ENCODE peak calls at places on chromosomes 4 and X, in five cellular contexts. One of them, this sample, is unnamed.

GRCh38 chr4:1714303-1715001 is 2.3 kb upstream of the SLBP start:
- DNase-seq in heart right ventricle: no peak
- DNase-seq in astrocyte: no peak
- DNase-seq in fibroblast of lung: no peak
- DNase-seq in H9: peak; percentile 67
- DNase-seq in this sample: no peak

GRCh38 chr4:162406637-162407370 is 243.0 kb upstream of the FSTL5 start:
- DNase-seq in heart right ventricle: no peak
- DNase-seq in astrocyte: no peak
- DNase-seq in fibroblast of lung: no peak
- DNase-seq in H9: no peak
- DNase-seq in this sample: no peak

GRCh38 chrX:68827848-68828562 is 816 bp upstream of the EFNB1 start:
- DNase-seq in heart right ventricle: peak; percentile 87
- DNase-seq in astrocyte: peak; percentile 38
- DNase-seq in fibroblast of lung: peak; percentile 83
- DNase-seq in H9: peak; percentile 82
- DNase-seq in this sample: peak; percentile 82

GRCh38 chrX:123184858-123185251 is 777 bp downstream of the GRIA3 start:
- DNase-seq in heart right ventricle: no peak
- DNase-seq in astrocyte: peak; percentile 12
- DNase-seq in fibroblast of lung: no peak
- DNase-seq in H9: peak; percentile 38
- DNase-seq in this sample: no peak

GRCh38 chr4:111066447-111066846 is 443.6 kb upstream of the PITX2 start:
- DNase-seq in heart right ventricle: no peak
- DNase-seq in astrocyte: peak; percentile 41
- DNase-seq in fibroblast of lung: no peak
- DNase-seq in H9: no peak
- DNase-seq in this sample: no peak

GRCh38 chrX:137051978-137052640 is 18.3 kb upstream of the GPR101 start:
- DNase-seq in heart right ventricle: peak; percentile 65
- DNase-seq in astrocyte: peak; percentile 4
- DNase-seq in fibroblast of lung: peak; percentile 35
- DNase-seq in H9: peak; percentile 75
- DNase-seq in this sample: peak; percentile 52

GRCh38 chr4:184235526-184235925 is 17.9 kb upstream of the ENPP6 start:
- DNase-seq in heart right ventricle: no peak
- DNase-seq in astrocyte: no peak
- DNase-seq in fibroblast of lung: no peak
- DNase-seq in H9: no peak
- DNase-seq in this sample: no peak

GRCh38 chr4:498328-498919 is 532 bp downstream of the ZNF721 start:
- DNase-seq in heart right ventricle: no peak
- DNase-seq in astrocyte: peak; percentile 6
- DNase-seq in fibroblast of lung: peak; percentile 3
- DNase-seq in H9: no peak
- DNase-seq in this sample: no peak

GRCh38 chrX:141176586-141177451 is at the start of gene LDOC1:
- DNase-seq in heart right ventricle: peak; percentile 79
- DNase-seq in astrocyte: peak; percentile 58
- DNase-seq in fibroblast of lung: peak; percentile 74
- DNase-seq in H9: peak; percentile 90
- DNase-seq in this sample: peak; percentile 69

GRCh38 chrX:104324871-104325585 is 70.3 kb upstream of the ESX1 start:
- DNase-seq in heart right ventricle: no peak
- DNase-seq in astrocyte: peak; percentile 40
- DNase-seq in fibroblast of lung: no peak
- DNase-seq in H9: no peak
- DNase-seq in this sample: no peak

GRCh38 chr4:107708225-107708624 is 11.8 kb downstream of the PAPSS1 start:
- DNase-seq in heart right ventricle: no peak
- DNase-seq in astrocyte: no peak
- DNase-seq in fibroblast of lung: no peak
- DNase-seq in H9: no peak
- DNase-seq in this sample: no peak

GRCh38 chrX:143571521-143571920 is 54.2 kb upstream of the SPANXN3 start:
- DNase-seq in heart right ventricle: no peak
- DNase-seq in astrocyte: no peak
- DNase-seq in fibroblast of lung: no peak
- DNase-seq in H9: no peak
- DNase-seq in this sample: no peak

GRCh38 chr4:184250795-184251679 is 33.4 kb upstream of the ENPP6 start:
- DNase-seq in heart right ventricle: no peak
- DNase-seq in astrocyte: peak; percentile 6
- DNase-seq in fibroblast of lung: peak; percentile 63
- DNase-seq in H9: no peak
- DNase-seq in this sample: no peak

GRCh38 chr4:57193996-57194675 is 84.0 kb upstream of the IGFBP7 start:
- DNase-seq in heart right ventricle: no peak
- DNase-seq in astrocyte: no peak
- DNase-seq in fibroblast of lung: no peak
- DNase-seq in H9: peak; percentile 67
- DNase-seq in this sample: no peak

GRCh38 chr4:82852751-82853053 is 38.3 kb downstream of the SEC31A start:
- DNase-seq in heart right ventricle: no peak
- DNase-seq in astrocyte: no peak
- DNase-seq in fibroblast of lung: no peak
- DNase-seq in H9: no peak
- DNase-seq in this sample: no peak

GRCh38 chrX:100625985-100626491 is 10.6 kb downstream of the TSPAN6 start:
- DNase-seq in heart right ventricle: no peak
- DNase-seq in astrocyte: peak; percentile 39
- DNase-seq in fibroblast of lung: no peak
- DNase-seq in H9: no peak
- DNase-seq in this sample: no peak

GRCh38 chr4:88335092-88335665 is 43.5 kb upstream of the HERC6 start:
- DNase-seq in heart right ventricle: peak; percentile 14
- DNase-seq in astrocyte: no peak
- DNase-seq in fibroblast of lung: peak; percentile 69
- DNase-seq in H9: peak; percentile 30
- DNase-seq in this sample: no peak

GRCh38 chr4:38306482-38307071 is 346.4 kb downstream of the PTTG2 start:
- DNase-seq in heart right ventricle: no peak
- DNase-seq in astrocyte: no peak
- DNase-seq in fibroblast of lung: no peak
- DNase-seq in H9: no peak
- DNase-seq in this sample: no peak

GRCh38 chr4:7879127-7879526 is 60.5 kb downstream of the AFAP1 start:
- DNase-seq in heart right ventricle: no peak
- DNase-seq in astrocyte: no peak
- DNase-seq in fibroblast of lung: no peak
- DNase-seq in H9: no peak
- DNase-seq in this sample: no peak

DNA sequence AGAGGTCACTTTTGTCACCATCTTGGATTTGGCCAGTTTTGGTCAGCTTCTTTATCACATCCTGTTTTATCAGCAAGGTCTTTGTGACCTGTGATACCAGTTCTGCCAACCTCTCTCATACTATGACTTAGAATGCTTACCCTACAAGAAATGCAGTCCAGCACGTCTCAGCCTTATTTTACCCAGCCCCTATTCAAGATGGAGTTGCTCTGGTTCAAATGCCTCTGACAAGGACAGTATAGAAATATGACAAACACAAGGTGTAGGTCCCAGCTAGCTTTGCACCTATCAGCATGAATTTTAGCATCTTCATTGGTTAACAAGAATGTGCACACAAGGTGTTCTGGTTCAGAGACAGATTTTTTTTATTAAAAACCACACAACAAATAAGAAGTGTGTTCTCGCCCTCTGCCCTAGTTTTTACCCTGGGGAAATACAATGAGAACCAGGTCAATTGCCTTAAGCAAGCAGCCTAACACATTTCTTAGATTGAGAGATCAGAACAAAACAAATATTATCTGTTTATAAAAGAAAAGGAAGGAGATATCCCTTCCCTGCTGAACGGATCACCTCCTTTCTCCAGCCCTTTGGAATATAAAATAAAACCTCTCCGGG is 962.3 kb upstream of the PRKX start:
- DNase-seq in heart right ventricle: no peak
- DNase-seq in astrocyte: no peak
- DNase-seq in fibroblast of lung: no peak
- DNase-seq in H9: no peak
- DNase-seq in this sample: no peak
- H3K27ac ChIP-seq in heart right ventricle: no peak overlapping the region
- H3K27ac ChIP-seq in astrocyte: no peak overlapping the region
- H3K27ac ChIP-seq in fibroblast of lung: no peak overlapping the region
- H3K27ac ChIP-seq in H9: no peak overlapping the region
- H3K27ac ChIP-seq in this sample: no peak overlapping the region

GRCh38 chrX:10482262-10482661 is 138.1 kb downstream of the MID1 start:
- DNase-seq in heart right ventricle: peak; percentile 32
- DNase-seq in astrocyte: no peak
- DNase-seq in fibroblast of lung: no peak
- DNase-seq in H9: no peak
- DNase-seq in this sample: peak; percentile 37
- H3K27ac ChIP-seq in heart right ventricle: peak overlapping the region; percentile 68
- H3K27ac ChIP-seq in astrocyte: no peak overlapping the region
- H3K27ac ChIP-seq in fibroblast of lung: no peak overlapping the region
- H3K27ac ChIP-seq in H9: no peak overlapping the region
- H3K27ac ChIP-seq in this sample: peak overlapping the region; percentile 86

GRCh38 chrX:9557508-9557907 is 92.7 kb downstream of the TBL1X start:
- DNase-seq in heart right ventricle: no peak
- DNase-seq in astrocyte: no peak
- DNase-seq in fibroblast of lung: no peak
- DNase-seq in H9: no peak
- DNase-seq in this sample: no peak
- H3K27ac ChIP-seq in heart right ventricle: no peak overlapping the region
- H3K27ac ChIP-seq in astrocyte: no peak overlapping the region
- H3K27ac ChIP-seq in fibroblast of lung: no peak overlapping the region
- H3K27ac ChIP-seq in H9: no peak overlapping the region
- H3K27ac ChIP-seq in this sample: no peak overlapping the region

GRCh38 chr4:139420652-139421051 is 33.3 kb upstream of the RAB33B start:
- DNase-seq in heart right ventricle: no peak
- DNase-seq in astrocyte: no peak
- DNase-seq in fibroblast of lung: no peak
- DNase-seq in H9: no peak
- DNase-seq in this sample: no peak
- H3K27ac ChIP-seq in heart right ventricle: no peak overlapping the region
- H3K27ac ChIP-seq in astrocyte: no peak overlapping the region
- H3K27ac ChIP-seq in fibroblast of lung: no peak overlapping the region
- H3K27ac ChIP-seq in H9: no peak overlapping the region
- H3K27ac ChIP-seq in this sample: peak overlapping the region; percentile 60